ENCODE peak calls at places on chromosomes 6 and 20, in five cellular contexts. Z is stimulated activated CD8-positive, alpha-beta memory T cell treated with anti-CD3 and anti-CD28 coated beads, Interleukin-15, amount 100 ng/mL, for 1 hour; V is left colon; Y is amniotic stem cell; P is activated T-cell treated with anti-CD3 and anti-CD28 coated beads, Interleukin-2, amount 50 U/mL, for 72 hours. T is an unnamed sample.

GRCh38 chr6:81752969-81753708 is 658 bp upstream of the TENT5A start:
- DNase-seq in P (peak), Y (peak), V (peak), Z (peak), T (peak)

GRCh38 chr6:47455533-47456209 is 21.9 kb upstream of the CD2AP start:
- DNase-seq in P (no peak), Y (no peak), Z (no peak), V (no peak), T (no peak)

GRCh38 chr20:1307571-1307971 is 21.4 kb downstream of the SDCBP2 start:
- DNase-seq in Z (no peak), P (no peak), Y (no peak), V (no peak), T (no peak)

GRCh38 chr6:168574699-168575195 is 133.8 kb downstream of the SMOC2 start:
- DNase-seq in Y (no peak), P (no peak), V (peak), Z (no peak), T (no peak)

GRCh38 chr6:167948716-167949115 is 48.8 kb upstream of the KIF25 start:
- DNase-seq in Y (no peak), P (no peak), Z (no peak), V (no peak), T (no peak)

GRCh38 chr6:144897441-144897921 is 612.3 kb downstream of the UTRN start:
- DNase-seq in Z (no peak), P (no peak), Y (peak), V (no peak), T (no peak)

GRCh38 chr20:10090588-10091166 is 55.9 kb downstream of the ANKEF1 start:
- DNase-seq in Z (no peak), Y (peak), P (peak), V (no peak), T (no peak)

GRCh38 chr20:31590717-31591225 is 14.3 kb upstream of the ID1 start:
- DNase-seq in P (no peak), Y (no peak), V (no peak), Z (no peak), T (no peak)

GRCh38 chr6:17015551-17016381 is 86.1 kb upstream of the STMND1 start:
- DNase-seq in Y (no peak), V (no peak), P (peak), Z (no peak), T (peak)

GRCh38 chr20:34401741-34402455 is 38.8 kb downstream of the ITCH start:
- DNase-seq in Y (no peak), V (no peak), P (no peak), Z (no peak), T (no peak)

GRCh38 chr6:28543671-28544131 is 18.0 kb downstream of the GPX5 start:
- DNase-seq in Z (no peak), V (no peak), Y (no peak), P (peak), T (no peak)

GRCh38 chr6:53794073-53794719 is 609 bp upstream of the LRRC1 start:
- DNase-seq in V (peak), Y (peak), P (peak), Z (no peak), T (peak)

GRCh38 chr20:12153616-12154015 is 235.9 kb downstream of the BTBD3 start:
- DNase-seq in Z (no peak), Y (no peak), P (no peak), V (no peak), T (no peak)

GRCh38 chr20:37200376-37200775 is 21.0 kb upstream of the MROH8 start:
- DNase-seq in V (no peak), Z (no peak), P (no peak), Y (no peak), T (no peak)

GRCh38 chr20:45944965-45945677 is 10.6 kb downstream of the PCIF1 start:
- DNase-seq in Z (no peak), Y (no peak), P (no peak), V (no peak), T (no peak)

GRCh38 chr6:110511401-110511800 is 35.0 kb upstream of the SLC22A16 start:
- DNase-seq in V (no peak), P (no peak), Y (no peak), Z (no peak), T (no peak)

GRCh38 chr6:169793408-169793807 is 42.0 kb downstream of the ERMARD start:
- DNase-seq in V (no peak), Z (no peak), Y (no peak), P (no peak), T (no peak)

GRCh38 chr6:116419069-116419468 is 42.1 kb upstream of the CALHM6 start:
- DNase-seq in V (no peak), Y (no peak), P (no peak), Z (no peak), T (no peak)

GRCh38 chr20:51934301-51935002 is 132.1 kb upstream of the SALL4 start:
- DNase-seq in Y (no peak), Z (no peak), P (no peak), V (no peak), T (no peak)

GRCh38 chr20:52242237-52243230 is 51.0 kb upstream of the ZFP64 start:
- DNase-seq in P (no peak), Z (no peak), V (no peak), Y (peak), T (no peak)

GRCh38 chr6:162119349-162119748 is 608.2 kb downstream of the PRKN start:
- DNase-seq in Y (no peak), Z (no peak), P (no peak), V (no peak), T (no peak)

GRCh38 chr6:36139991-36140710 is 9.8 kb downstream of the MAPK13 start:
- DNase-seq in P (no peak), Y (no peak), V (no peak), Z (no peak), T (no peak)

GRCh38 chr6:153012856-153013255 is 10.3 kb upstream of the MTRF1L start:
- DNase-seq in Y (no peak), V (no peak), Z (no peak), P (no peak), T (no peak)

GRCh38 chr6:7178280-7178679 is 70.5 kb downstream of the RREB1 start:
- DNase-seq in Z (no peak), V (no peak), Y (no peak), P (no peak), T (no peak)